ENCODE peak calls at places on chromosome 6, in nine cellular contexts. M is heart left ventricle, J is Caco-2, C is RWPE1, Z is osteoblast, E is spleen, K is Panc1, T is DND-41, F is WTC11. G is an unnamed sample.

GRCh38 chr6:88262372-88262771 is 96.2 kb upstream of the CNR1 start:
- DNase-seq in M (no peak), J (no peak), C (no peak), Z (no peak), E (no peak), K (no peak), T (no peak), F (no peak), G (no peak)

GRCh38 chr6:137102851-137103492 is 58.2 kb upstream of the IL20RA start:
- DNase-seq in M (no peak), J (no peak), C (no peak), Z (no peak), E (no peak), K (no peak), T (peak), F (no peak), G (peak)

GRCh38 chr6:628772-629171 is 28.1 kb downstream of the HUS1B start:
- DNase-seq in M (no peak), J (no peak), C (no peak), Z (no peak), E (no peak), K (no peak), T (no peak), F (no peak), G (peak)

GRCh38 chr6:137775720-137776119 is 91.3 kb upstream of the TNFAIP3 start:
- DNase-seq in M (peak), J (no peak), C (no peak), Z (no peak), E (no peak), K (no peak), T (no peak), F (no peak), G (no peak)

GRCh38 chr6:90534337-90535025 is 52.4 kb downstream of the MAP3K7 start:
- DNase-seq in M (no peak), J (no peak), C (no peak), Z (no peak), E (no peak), K (no peak), T (no peak), F (no peak), G (no peak)

GRCh38 chr6:169738972-169739529 is 12.3 kb downstream of the DYNLT2 start:
- DNase-seq in M (no peak), J (no peak), C (no peak), Z (no peak), E (no peak), K (no peak), T (no peak), F (no peak), G (no peak)

GRCh38 chr6:131654326-131654725 is 17.2 kb downstream of the ENPP3 start:
- DNase-seq in M (no peak), J (no peak), C (no peak), Z (no peak), E (no peak), K (no peak), T (no peak), F (no peak), G (no peak)

GRCh38 chr6:108497883-108498282 is 62.8 kb upstream of the FOXO3 start:
- DNase-seq in M (no peak), J (peak), C (peak), Z (peak), E (no peak), K (peak), T (peak), F (peak), G (peak)

GRCh38 chr6:27651371-27651732 is 178.4 kb upstream of the ZNF184 start:
- DNase-seq in M (no peak), J (no peak), C (no peak), Z (no peak), E (no peak), K (peak), T (no peak), F (no peak), G (no peak)

GRCh38 chr6:39881851-39882566 is 52.3 kb downstream of the MOCS1 start:
- DNase-seq in M (peak), J (no peak), C (no peak), Z (peak), E (no peak), K (no peak), T (no peak), F (no peak), G (no peak)

GRCh38 chr6:35638679-35639078 is 50.0 kb downstream of the FKBP5 start:
- DNase-seq in M (no peak), J (no peak), C (no peak), Z (no peak), E (no peak), K (no peak), T (no peak), F (no peak), G (no peak)

GRCh38 chr6:30156262-30156599 is 4.8 kb downstream of the TRIM10 start:
- DNase-seq in M (peak), J (no peak), C (peak), Z (peak), E (no peak), K (no peak), T (no peak), F (no peak), G (no peak)

GRCh38 chr6:82588020-82588419 is 224.4 kb downstream of the TPBG start:
- DNase-seq in M (no peak), J (peak), C (no peak), Z (no peak), E (no peak), K (no peak), T (no peak), F (no peak), G (no peak)

GRCh38 chr6:3620937-3621336 is 130.6 kb downstream of the PXDC1 start:
- DNase-seq in M (no peak), J (no peak), C (no peak), Z (no peak), E (peak), K (no peak), T (no peak), F (no peak), G (no peak)

GRCh38 chr6:158027590-158028285 is 46.1 kb downstream of the SYNJ2 start:
- DNase-seq in M (no peak), J (no peak), C (no peak), Z (no peak), E (peak), K (no peak), T (no peak), F (no peak), G (no peak)

GRCh38 chr6:158028876-158029275 is 47.2 kb downstream of the SYNJ2 start:
- DNase-seq in M (no peak), J (no peak), C (no peak), Z (no peak), E (peak), K (no peak), T (no peak), F (no peak), G (no peak)

GRCh38 chr6:158028421-158028820 is 46.8 kb downstream of the SYNJ2 start:
- DNase-seq in M (no peak), J (no peak), C (no peak), Z (no peak), E (peak), K (no peak), T (no peak), F (no peak), G (no peak)

GRCh38 chr6:158026054-158026900 is 44.6 kb downstream of the SYNJ2 start:
- DNase-seq in M (peak), J (no peak), C (peak), Z (peak), E (peak), K (no peak), T (peak), F (peak), G (peak)

GRCh38 chr6:158026901-158027589 is 45.4 kb downstream of the SYNJ2 start:
- DNase-seq in M (no peak), J (no peak), C (no peak), Z (no peak), E (peak), K (no peak), T (no peak), F (no peak), G (peak)
- TF ChIP-seq CTCF in M (no peak), J (no peak), C (no peak), Z (no peak), E (no peak), K (no peak), T (peak), F (no peak), G (no peak)

GRCh38 chr6:161218222-161218621 is 55.6 kb downstream of the AGPAT4 start:
- DNase-seq in M (no peak), J (no peak), C (no peak), Z (no peak), E (no peak), K (no peak), T (no peak), F (no peak), G (no peak)
- TF ChIP-seq CTCF in M (no peak), J (peak), C (no peak), Z (peak), E (no peak), K (peak), T (no peak), F (no peak), G (no peak)

DNA sequence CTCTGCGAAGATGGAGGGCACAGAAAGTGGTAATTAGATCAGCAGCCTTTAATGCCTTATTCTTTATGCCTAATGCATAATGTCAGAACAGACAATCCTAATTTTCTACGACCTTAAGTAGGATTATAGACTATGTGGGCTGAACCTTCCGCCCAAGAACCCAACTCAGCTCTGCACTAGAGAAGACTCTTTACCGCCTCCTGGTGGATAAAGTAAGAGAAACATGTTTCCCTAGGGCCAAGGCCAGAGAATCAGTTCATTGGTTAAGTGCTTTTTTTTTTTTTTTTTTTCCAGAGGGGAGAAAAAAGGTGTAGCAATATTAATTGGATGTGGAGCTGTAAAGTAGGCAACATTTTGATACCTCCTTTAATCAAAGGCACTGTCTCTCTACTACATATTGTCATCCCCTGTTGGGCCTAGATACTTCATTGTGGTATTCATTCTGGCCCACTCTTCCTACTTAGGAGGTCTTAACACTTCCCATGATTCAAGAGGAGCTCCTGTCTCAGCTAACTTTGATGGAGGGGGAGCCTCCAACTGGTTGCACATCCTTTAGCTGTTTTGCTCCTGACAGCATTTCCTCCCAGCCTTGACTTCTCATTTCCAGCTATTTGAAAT is 124.9 kb upstream of the NRN1 start:
- DNase-seq in M (no peak), J (no peak), C (no peak), Z (peak), E (no peak), K (no peak), T (peak), F (peak), G (peak)
- TF ChIP-seq CTCF in M (peak), J (peak), C (peak), Z (peak), E (no peak), K (peak), T (peak), F (peak), G (peak)

DNA sequence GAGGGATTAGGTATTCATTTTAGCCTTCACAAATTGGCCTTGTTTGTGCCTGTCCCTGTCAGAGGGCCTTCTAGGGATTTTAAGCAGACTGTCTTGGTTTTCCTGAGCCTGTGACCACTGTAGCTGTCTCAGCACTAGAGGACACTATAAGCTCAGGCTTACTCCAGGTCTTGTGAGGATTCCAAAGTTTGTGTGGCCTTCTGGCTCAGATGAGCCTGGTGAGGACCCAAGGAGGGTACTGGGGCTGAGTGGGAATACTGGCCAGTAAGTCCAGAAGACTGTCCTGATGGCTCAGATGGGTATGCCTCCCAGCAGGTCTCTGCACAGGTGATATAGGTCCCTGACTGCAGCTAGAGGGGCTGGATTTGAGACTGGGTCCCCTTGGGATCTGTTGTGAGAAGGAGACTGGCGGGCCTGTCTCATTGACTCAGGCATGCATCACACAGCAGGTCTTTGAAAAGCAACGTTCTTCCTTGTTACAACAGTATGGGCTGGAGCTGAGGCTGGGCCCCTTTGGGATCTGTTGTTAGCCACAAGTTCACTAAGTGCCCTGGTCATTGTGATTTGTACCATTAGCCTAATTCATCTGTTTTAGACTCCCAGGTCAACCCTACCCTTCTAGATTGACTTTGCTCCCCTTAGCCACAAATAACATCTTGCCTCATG is 26.3 kb upstream of the TFB1M start:
- DNase-seq in M (no peak), J (no peak), C (no peak), Z (no peak), E (no peak), K (no peak), T (no peak), F (no peak), G (no peak)
- TF ChIP-seq CTCF in M (no peak), J (no peak), C (no peak), Z (peak), E (no peak), K (peak), T (no peak), F (no peak), G (no peak)

GRCh38 chr6:26043389-26044139 is 43.7 kb upstream of the HFE start:
- DNase-seq in M (peak), J (no peak), C (peak), Z (peak), E (peak), K (no peak), T (peak), F (peak), G (peak)
- TF ChIP-seq CTCF in M (no peak), J (no peak), C (no peak), Z (no peak), E (no peak), K (no peak), T (no peak), F (no peak), G (no peak)

GRCh38 chr6:68196645-68197044 is 438.4 kb upstream of the ADGRB3 start:
- DNase-seq in M (no peak), J (no peak), C (peak), Z (no peak), E (no peak), K (no peak), T (no peak), F (no peak), G (peak)
- TF ChIP-seq CTCF in M (no peak), J (peak), C (peak), Z (no peak), E (no peak), K (peak), T (peak), F (no peak), G (no peak)

DNA sequence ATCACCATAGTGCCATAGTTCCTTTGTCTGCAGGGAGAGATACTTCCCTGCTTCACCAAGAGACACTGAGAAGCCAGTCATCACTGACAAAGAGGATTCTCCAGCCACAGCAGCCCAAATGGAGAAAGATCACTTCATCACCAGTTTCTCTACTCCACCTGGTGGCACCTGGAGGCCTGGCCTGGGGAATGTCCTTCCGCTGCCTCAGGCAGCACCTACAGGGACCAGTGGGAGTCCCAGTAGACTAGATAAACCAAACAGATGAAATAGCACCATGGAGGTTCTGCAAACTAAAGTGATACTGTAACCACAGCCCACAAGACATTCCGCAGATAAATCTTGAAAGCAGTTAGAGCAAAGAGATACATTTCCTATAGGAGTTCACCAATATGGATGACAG is 266.5 kb downstream of the C6orf118 start:
- DNase-seq in M (no peak), J (peak), C (no peak), Z (no peak), E (no peak), K (no peak), T (no peak), F (peak), G (no peak)
- TF ChIP-seq CTCF in M (no peak), J (no peak), C (no peak), Z (no peak), E (no peak), K (no peak), T (no peak), F (no peak), G (no peak)